ENCODE peak calls at places on chromosomes 3 and 15, in eight cellular contexts. One of them, this sample, is unnamed.

GRCh38 chr3:17047162-17047561 is 162.4 kb downstream of the PLCL2 start:
- ATAC-seq in aorta: no peak
- ATAC-seq in IMR-90: no peak
- ATAC-seq in lower lobe of right lung: no peak
- ATAC-seq in foreskin keratinocyte: no peak
- ATAC-seq in HCT116: no peak
- ATAC-seq in lung: no peak
- ATAC-seq in CD8-positive, alpha-beta T cell: no peak
- ATAC-seq in this sample: no peak

GRCh38 chr3:117875887-117876286 is 1158.8 kb downstream of the IGSF11 start:
- ATAC-seq in CD8-positive, alpha-beta T cell: no peak
- ATAC-seq in foreskin keratinocyte: no peak
- ATAC-seq in lower lobe of right lung: no peak
- ATAC-seq in HCT116: no peak
- ATAC-seq in lung: no peak
- ATAC-seq in aorta: no peak
- ATAC-seq in IMR-90: no peak
- ATAC-seq in this sample: no peak

GRCh38 chr3:37456270-37456708 is 281.9 kb upstream of the LRRFIP2 start:
- ATAC-seq in CD8-positive, alpha-beta T cell: no peak
- ATAC-seq in IMR-90: no peak
- ATAC-seq in HCT116: no peak
- ATAC-seq in lung: no peak
- ATAC-seq in lower lobe of right lung: peak; percentile 69
- ATAC-seq in foreskin keratinocyte: no peak
- ATAC-seq in aorta: peak; percentile 63
- ATAC-seq in this sample: peak; percentile 69

GRCh38 chr15:59413577-59413976 is 24.4 kb upstream of the FAM81A start:
- ATAC-seq in IMR-90: no peak
- ATAC-seq in CD8-positive, alpha-beta T cell: no peak
- ATAC-seq in lower lobe of right lung: no peak
- ATAC-seq in lung: no peak
- ATAC-seq in HCT116: no peak
- ATAC-seq in foreskin keratinocyte: no peak
- ATAC-seq in aorta: no peak
- ATAC-seq in this sample: no peak

GRCh38 chr15:65460948-65461347 is 38.2 kb upstream of the IGDCC4 start:
- ATAC-seq in lower lobe of right lung: no peak
- ATAC-seq in aorta: no peak
- ATAC-seq in IMR-90: no peak
- ATAC-seq in CD8-positive, alpha-beta T cell: no peak
- ATAC-seq in lung: no peak
- ATAC-seq in foreskin keratinocyte: peak; percentile 61
- ATAC-seq in HCT116: peak; percentile 30
- ATAC-seq in this sample: no peak

GRCh38 chr15:85027033-85027380 is 45.4 kb downstream of the PDE8A start:
- ATAC-seq in HCT116: no peak
- ATAC-seq in lung: no peak
- ATAC-seq in aorta: no peak
- ATAC-seq in IMR-90: no peak
- ATAC-seq in CD8-positive, alpha-beta T cell: no peak
- ATAC-seq in lower lobe of right lung: no peak
- ATAC-seq in foreskin keratinocyte: no peak
- ATAC-seq in this sample: no peak

GRCh38 chr3:105791919-105792786 is 76.7 kb downstream of the CBLB start:
- ATAC-seq in lower lobe of right lung: peak; percentile 75
- ATAC-seq in IMR-90: peak; percentile 85
- ATAC-seq in aorta: peak; percentile 86
- ATAC-seq in foreskin keratinocyte: peak; percentile 53
- ATAC-seq in lung: peak; percentile 89
- ATAC-seq in CD8-positive, alpha-beta T cell: no peak
- ATAC-seq in HCT116: no peak
- ATAC-seq in this sample: peak; percentile 93

GRCh38 chr3:113634782-113635474 is 61.5 kb downstream of the USF3 start:
- ATAC-seq in CD8-positive, alpha-beta T cell: no peak
- ATAC-seq in lower lobe of right lung: no peak
- ATAC-seq in IMR-90: no peak
- ATAC-seq in HCT116: no peak
- ATAC-seq in foreskin keratinocyte: no peak
- ATAC-seq in aorta: no peak
- ATAC-seq in lung: no peak
- ATAC-seq in this sample: no peak

GRCh38 chr15:31551323-31551722 is 224.7 kb downstream of the KLF13 start:
- ATAC-seq in lung: no peak
- ATAC-seq in foreskin keratinocyte: peak; percentile 57
- ATAC-seq in IMR-90: no peak
- ATAC-seq in aorta: no peak
- ATAC-seq in lower lobe of right lung: no peak
- ATAC-seq in HCT116: no peak
- ATAC-seq in CD8-positive, alpha-beta T cell: no peak
- ATAC-seq in this sample: no peak

GRCh38 chr3:125587039-125587664 is 8.1 kb downstream of the OSBPL11 start:
- ATAC-seq in HCT116: no peak
- ATAC-seq in CD8-positive, alpha-beta T cell: no peak
- ATAC-seq in aorta: no peak
- ATAC-seq in lower lobe of right lung: peak; percentile 46
- ATAC-seq in IMR-90: peak; percentile 36
- ATAC-seq in foreskin keratinocyte: no peak
- ATAC-seq in lung: no peak
- ATAC-seq in this sample: no peak

GRCh38 chr3:123105201-123106189 is 38.7 kb downstream of the PDIA5 start:
- ATAC-seq in lung: no peak
- ATAC-seq in HCT116: no peak
- ATAC-seq in IMR-90: no peak
- ATAC-seq in CD8-positive, alpha-beta T cell: no peak
- ATAC-seq in lower lobe of right lung: no peak
- ATAC-seq in aorta: no peak
- ATAC-seq in foreskin keratinocyte: no peak
- ATAC-seq in this sample: no peak

GRCh38 chr3:16767006-16767405 is 117.7 kb upstream of the PLCL2 start:
- ATAC-seq in aorta: no peak
- ATAC-seq in CD8-positive, alpha-beta T cell: no peak
- ATAC-seq in lung: no peak
- ATAC-seq in IMR-90: no peak
- ATAC-seq in HCT116: peak; percentile 63
- ATAC-seq in lower lobe of right lung: no peak
- ATAC-seq in foreskin keratinocyte: no peak
- ATAC-seq in this sample: no peak

GRCh38 chr15:40986820-40987219 is 33.5 kb downstream of the CHAC1 start:
- ATAC-seq in CD8-positive, alpha-beta T cell: no peak
- ATAC-seq in IMR-90: no peak
- ATAC-seq in aorta: no peak
- ATAC-seq in lower lobe of right lung: no peak
- ATAC-seq in HCT116: no peak
- ATAC-seq in foreskin keratinocyte: no peak
- ATAC-seq in lung: no peak
- ATAC-seq in this sample: no peak

GRCh38 chr15:40985541-40986330 is 32.5 kb downstream of the CHAC1 start:
- ATAC-seq in aorta: peak; percentile 69
- ATAC-seq in HCT116: no peak
- ATAC-seq in IMR-90: peak; percentile 55
- ATAC-seq in CD8-positive, alpha-beta T cell: no peak
- ATAC-seq in lower lobe of right lung: no peak
- ATAC-seq in lung: no peak
- ATAC-seq in foreskin keratinocyte: no peak
- ATAC-seq in this sample: no peak

GRCh38 chr15:40982855-40983254 is 29.6 kb downstream of the CHAC1 start:
- ATAC-seq in aorta: peak; percentile 63
- ATAC-seq in HCT116: no peak
- ATAC-seq in lung: no peak
- ATAC-seq in CD8-positive, alpha-beta T cell: no peak
- ATAC-seq in foreskin keratinocyte: no peak
- ATAC-seq in IMR-90: peak; percentile 66
- ATAC-seq in lower lobe of right lung: peak; percentile 23
- ATAC-seq in this sample: no peak

GRCh38 chr15:40984963-40985362 is 31.7 kb downstream of the CHAC1 start:
- ATAC-seq in lung: no peak
- ATAC-seq in aorta: no peak
- ATAC-seq in CD8-positive, alpha-beta T cell: no peak
- ATAC-seq in IMR-90: peak; percentile 82
- ATAC-seq in lower lobe of right lung: no peak
- ATAC-seq in foreskin keratinocyte: no peak
- ATAC-seq in HCT116: no peak
- ATAC-seq in this sample: no peak

GRCh38 chr15:40984406-40984805 is 31.1 kb downstream of the CHAC1 start:
- ATAC-seq in IMR-90: no peak
- ATAC-seq in CD8-positive, alpha-beta T cell: no peak
- ATAC-seq in foreskin keratinocyte: no peak
- ATAC-seq in HCT116: no peak
- ATAC-seq in lower lobe of right lung: no peak
- ATAC-seq in aorta: no peak
- ATAC-seq in lung: no peak
- ATAC-seq in this sample: no peak
- H3K27ac ChIP-seq in IMR-90: peak overlapping the region; percentile 96
- H3K27ac ChIP-seq in CD8-positive, alpha-beta T cell: no peak overlapping the region
- H3K27ac ChIP-seq in foreskin keratinocyte: no peak overlapping the region
- H3K27ac ChIP-seq in HCT116: no peak overlapping the region
- H3K27ac ChIP-seq in lower lobe of right lung: no peak overlapping the region
- H3K27ac ChIP-seq in aorta: peak overlapping the region; percentile 89
- H3K27ac ChIP-seq in lung: no peak overlapping the region
- H3K27ac ChIP-seq in this sample: no peak overlapping the region

DNA sequence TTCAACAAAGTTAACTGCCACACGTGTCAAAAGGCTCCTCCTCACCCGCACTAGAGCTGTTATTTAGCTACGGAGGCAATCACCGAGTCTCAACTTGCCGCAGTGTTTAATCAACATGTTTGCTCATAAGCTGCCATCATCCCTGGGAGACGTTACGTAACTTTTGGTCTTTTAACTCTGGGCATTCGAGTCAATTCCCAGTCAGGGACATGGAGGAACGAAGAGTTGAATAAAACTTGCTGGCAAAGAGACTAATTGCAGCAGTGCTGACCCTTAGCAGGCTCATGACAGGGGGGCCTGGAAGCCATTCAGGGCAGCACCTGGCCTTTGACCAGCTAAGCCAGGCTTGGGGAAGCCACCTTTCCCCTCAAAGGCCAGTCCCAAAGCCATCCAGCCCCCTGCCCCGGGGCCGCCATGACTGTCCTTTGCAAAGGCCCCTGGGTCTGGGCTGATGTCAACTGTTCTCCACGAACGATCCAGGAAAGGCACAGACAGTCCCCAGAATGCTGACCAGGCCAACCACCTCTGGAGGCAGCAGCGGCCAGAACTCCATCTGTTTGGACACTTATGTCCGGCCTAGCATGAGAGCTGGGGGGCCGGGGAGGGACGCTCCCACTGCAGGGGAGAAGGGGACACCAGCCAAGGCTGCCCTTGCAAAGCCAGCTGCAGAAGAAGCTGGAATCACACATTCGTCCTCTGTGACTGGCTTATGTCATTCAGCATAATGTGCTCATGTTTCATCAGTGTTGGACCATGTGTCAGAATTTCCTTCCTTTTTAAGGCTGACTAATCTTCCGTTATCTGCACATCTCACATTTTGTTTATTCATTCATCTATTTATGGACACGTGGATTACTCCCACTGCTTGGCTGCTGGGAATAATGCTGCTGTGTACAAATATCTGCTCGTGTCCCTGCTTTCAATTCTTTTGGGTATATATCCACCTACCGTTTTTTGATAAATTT is 43.7 kb downstream of the PCSK6 start:
- ATAC-seq in foreskin keratinocyte: peak; percentile 77
- ATAC-seq in lung: no peak
- ATAC-seq in CD8-positive, alpha-beta T cell: no peak
- ATAC-seq in aorta: peak; percentile 36
- ATAC-seq in lower lobe of right lung: peak; percentile 57
- ATAC-seq in IMR-90: no peak
- ATAC-seq in HCT116: no peak
- ATAC-seq in this sample: peak; percentile 65
- H3K27ac ChIP-seq in foreskin keratinocyte: no peak overlapping the region
- H3K27ac ChIP-seq in lung: peak overlapping the region; percentile 30
- H3K27ac ChIP-seq in CD8-positive, alpha-beta T cell: no peak overlapping the region
- H3K27ac ChIP-seq in aorta: no peak overlapping the region
- H3K27ac ChIP-seq in lower lobe of right lung: peak overlapping the region; percentile 69
- H3K27ac ChIP-seq in IMR-90: no peak overlapping the region
- H3K27ac ChIP-seq in HCT116: no peak overlapping the region
- H3K27ac ChIP-seq in this sample: peak overlapping the region; percentile 58

GRCh38 chr3:64685331-64685799 is 2.4 kb downstream of the ADAMTS9 start:
- ATAC-seq in aorta: peak; percentile 57
- ATAC-seq in CD8-positive, alpha-beta T cell: no peak
- ATAC-seq in HCT116: no peak
- ATAC-seq in foreskin keratinocyte: no peak
- ATAC-seq in lower lobe of right lung: peak; percentile 5
- ATAC-seq in IMR-90: peak; percentile 6
- ATAC-seq in lung: no peak
- ATAC-seq in this sample: peak; percentile 50

GRCh38 chr3:64687381-64687780 is 419 bp downstream of the ADAMTS9 start:
- ATAC-seq in lower lobe of right lung: peak; percentile 18
- ATAC-seq in foreskin keratinocyte: no peak
- ATAC-seq in aorta: no peak
- ATAC-seq in CD8-positive, alpha-beta T cell: no peak
- ATAC-seq in lung: peak; percentile 8
- ATAC-seq in HCT116: no peak
- ATAC-seq in IMR-90: peak; percentile 1
- ATAC-seq in this sample: no peak

GRCh38 chr3:64686446-64686908 is 1.3 kb downstream of the ADAMTS9 start:
- ATAC-seq in foreskin keratinocyte: peak; percentile 38
- ATAC-seq in lower lobe of right lung: peak; percentile 77
- ATAC-seq in HCT116: peak; percentile 26
- ATAC-seq in aorta: peak; percentile 45
- ATAC-seq in CD8-positive, alpha-beta T cell: no peak
- ATAC-seq in lung: peak; percentile 48
- ATAC-seq in IMR-90: peak; percentile 7
- ATAC-seq in this sample: peak; percentile 1

GRCh38 chr3:64685800-64686445 is 1.9 kb downstream of the ADAMTS9 start:
- ATAC-seq in lung: peak; percentile 84
- ATAC-seq in lower lobe of right lung: peak; percentile 93
- ATAC-seq in CD8-positive, alpha-beta T cell: no peak
- ATAC-seq in IMR-90: peak; percentile 83
- ATAC-seq in HCT116: peak; percentile 91
- ATAC-seq in aorta: peak; percentile 93
- ATAC-seq in foreskin keratinocyte: peak; percentile 90
- ATAC-seq in this sample: peak; percentile 91

DNA sequence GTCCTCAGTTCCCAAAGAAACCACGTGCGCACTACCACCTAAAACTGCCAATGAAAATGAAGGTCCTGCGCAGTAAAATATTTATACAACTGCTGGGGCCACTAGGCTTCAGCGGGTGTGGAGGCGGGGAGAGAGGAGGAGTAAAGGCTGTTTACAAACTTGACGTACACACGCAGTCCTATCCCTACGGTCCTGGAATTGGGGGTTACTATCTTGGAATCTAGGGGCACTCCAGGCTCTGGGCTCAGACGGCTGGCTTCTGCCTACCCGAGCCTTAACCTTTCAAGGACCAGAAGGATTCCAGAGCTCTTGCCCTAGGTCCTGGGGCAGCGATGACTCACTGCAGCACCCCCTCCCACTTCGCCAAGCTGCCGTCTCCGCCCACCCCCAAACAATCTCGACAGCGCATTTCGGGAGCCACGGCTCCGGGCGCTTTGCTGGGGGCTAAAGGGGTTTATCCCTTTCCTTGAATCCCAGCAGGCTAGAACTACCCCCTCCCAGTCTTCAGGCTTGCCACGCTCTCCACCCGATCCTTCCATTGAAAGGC is 3.0 kb downstream of the ADAMTS9 start:
- ATAC-seq in CD8-positive, alpha-beta T cell: no peak
- ATAC-seq in lower lobe of right lung: peak; percentile 42
- ATAC-seq in lung: no peak
- ATAC-seq in aorta: peak; percentile 62
- ATAC-seq in foreskin keratinocyte: no peak
- ATAC-seq in IMR-90: peak; percentile 10
- ATAC-seq in HCT116: no peak
- ATAC-seq in this sample: peak; percentile 26
- H3K27ac ChIP-seq in CD8-positive, alpha-beta T cell: no peak overlapping the region
- H3K27ac ChIP-seq in lower lobe of right lung: peak overlapping the region; percentile 95
- H3K27ac ChIP-seq in lung: peak overlapping the region; percentile 68
- H3K27ac ChIP-seq in aorta: peak overlapping the region; percentile 84
- H3K27ac ChIP-seq in foreskin keratinocyte: peak overlapping the region; percentile 38
- H3K27ac ChIP-seq in IMR-90: peak overlapping the region; percentile 86
- H3K27ac ChIP-seq in HCT116: no peak overlapping the region
- H3K27ac ChIP-seq in this sample: peak overlapping the region; percentile 95

GRCh38 chr15:74156018-74156417 is 17.5 kb upstream of the ISLR start:
- ATAC-seq in HCT116: no peak
- ATAC-seq in CD8-positive, alpha-beta T cell: no peak
- ATAC-seq in IMR-90: no peak
- ATAC-seq in foreskin keratinocyte: no peak
- ATAC-seq in aorta: no peak
- ATAC-seq in lung: no peak
- ATAC-seq in lower lobe of right lung: no peak
- ATAC-seq in this sample: no peak
- H3K27ac ChIP-seq in HCT116: no peak overlapping the region
- H3K27ac ChIP-seq in CD8-positive, alpha-beta T cell: no peak overlapping the region
- H3K27ac ChIP-seq in IMR-90: no peak overlapping the region
- H3K27ac ChIP-seq in foreskin keratinocyte: no peak overlapping the region
- H3K27ac ChIP-seq in aorta: no peak overlapping the region
- H3K27ac ChIP-seq in lung: no peak overlapping the region
- H3K27ac ChIP-seq in lower lobe of right lung: no peak overlapping the region
- H3K27ac ChIP-seq in this sample: no peak overlapping the region

This sample was measured in gastroesophageal sphincter.